ENCODE peak calls at places on chromosomes 12 and 14, in five cellular contexts. One of them, this sample, is unnamed.

GRCh38 chr12:53941750-53942149 is 3.1 kb downstream of the HOXC13 start:
- DNase-seq in HepG2: no peak
- DNase-seq in HCT116: no peak
- DNase-seq in K562: no peak
- DNase-seq in H1: no peak
- DNase-seq in this sample: no peak

GRCh38 chr12:113322353-113322752 is 12.6 kb downstream of the SLC8B1 start:
- DNase-seq in HepG2: no peak
- DNase-seq in HCT116: no peak
- DNase-seq in K562: no peak
- DNase-seq in H1: no peak
- DNase-seq in this sample: no peak

GRCh38 chr14:31286456-31287293 is 79.1 kb upstream of the HECTD1 start:
- DNase-seq in HepG2: peak; percentile 83
- DNase-seq in HCT116: peak; percentile 50
- DNase-seq in K562: peak; percentile 46
- DNase-seq in H1: peak; percentile 49
- DNase-seq in this sample: no peak

GRCh38 chr12:25377475-25378179 is 126.9 kb upstream of the KRAS start:
- DNase-seq in HepG2: no peak
- DNase-seq in HCT116: no peak
- DNase-seq in K562: no peak
- DNase-seq in H1: no peak
- DNase-seq in this sample: no peak

GRCh38 chr14:58701156-58701555 is 63.4 kb downstream of the DACT1 start:
- DNase-seq in HepG2: no peak
- DNase-seq in HCT116: no peak
- DNase-seq in K562: no peak
- DNase-seq in H1: no peak
- DNase-seq in this sample: no peak

GRCh38 chr12:71840226-71840847 is 778 bp downstream of the TBC1D15 start:
- DNase-seq in HepG2: peak; percentile 48
- DNase-seq in HCT116: peak; percentile 23
- DNase-seq in K562: peak; percentile 57
- DNase-seq in H1: no peak
- DNase-seq in this sample: no peak

GRCh38 chr14:31880935-31881334 is 196.2 kb upstream of the ARHGAP5 start:
- DNase-seq in HepG2: peak; percentile 64
- DNase-seq in HCT116: peak; percentile 12
- DNase-seq in K562: no peak
- DNase-seq in H1: no peak
- DNase-seq in this sample: no peak

GRCh38 chr12:108352591-108352990 is 13.5 kb upstream of the CMKLR1 start:
- DNase-seq in HepG2: no peak
- DNase-seq in HCT116: no peak
- DNase-seq in K562: no peak
- DNase-seq in H1: no peak
- DNase-seq in this sample: no peak

GRCh38 chr12:127300753-127301152 is 966.2 kb upstream of the TMEM132C start:
- DNase-seq in HepG2: no peak
- DNase-seq in HCT116: no peak
- DNase-seq in K562: no peak
- DNase-seq in H1: no peak
- DNase-seq in this sample: no peak

GRCh38 chr14:98931911-98932310 is 340.1 kb downstream of the BCL11B start:
- DNase-seq in HepG2: no peak
- DNase-seq in HCT116: no peak
- DNase-seq in K562: no peak
- DNase-seq in H1: no peak
- DNase-seq in this sample: no peak

GRCh38 chr14:76267322-76268012 is 108.5 kb upstream of the ESRRB start:
- DNase-seq in HepG2: no peak
- DNase-seq in HCT116: no peak
- DNase-seq in K562: no peak
- DNase-seq in H1: no peak
- DNase-seq in this sample: no peak

GRCh38 chr12:65878540-65878939 is 54.3 kb downstream of the HMGA2 start:
- DNase-seq in HepG2: no peak
- DNase-seq in HCT116: no peak
- DNase-seq in K562: no peak
- DNase-seq in H1: no peak
- DNase-seq in this sample: no peak

GRCh38 chr14:73491256-73491976 is 683 bp downstream of the RIOX1 start:
- DNase-seq in HepG2: peak; percentile 54
- DNase-seq in HCT116: no peak
- DNase-seq in K562: peak; percentile 68
- DNase-seq in H1: no peak
- DNase-seq in this sample: no peak

GRCh38 chr14:86038401-86038985 is 508.5 kb downstream of the FLRT2 start:
- DNase-seq in HepG2: peak; percentile 10
- DNase-seq in HCT116: no peak
- DNase-seq in K562: peak; percentile 9
- DNase-seq in H1: peak; percentile 33
- DNase-seq in this sample: no peak
- TF ChIP-seq SRF in HepG2: no peak
- TF ChIP-seq SRF in HCT116: no peak
- TF ChIP-seq SRF in K562: no peak
- TF ChIP-seq SRF in H1: no peak
- TF ChIP-seq SRF in this sample: no peak

GRCh38 chr12:7241404-7242005 is 52.0 kb downstream of the PEX5 start:
- DNase-seq in HepG2: no peak
- DNase-seq in HCT116: no peak
- DNase-seq in K562: peak; percentile 78
- DNase-seq in H1: no peak
- DNase-seq in this sample: no peak
- TF ChIP-seq SRF in HepG2: no peak
- TF ChIP-seq SRF in HCT116: no peak
- TF ChIP-seq SRF in K562: no peak
- TF ChIP-seq SRF in H1: no peak
- TF ChIP-seq SRF in this sample: no peak

GRCh38 chr12:114888458-114888857 is 204.5 kb upstream of the TBX3 start:
- DNase-seq in HepG2: no peak
- DNase-seq in HCT116: no peak
- DNase-seq in K562: no peak
- DNase-seq in H1: no peak
- DNase-seq in this sample: no peak
- TF ChIP-seq SRF in HepG2: no peak
- TF ChIP-seq SRF in HCT116: no peak
- TF ChIP-seq SRF in K562: no peak
- TF ChIP-seq SRF in H1: no peak
- TF ChIP-seq SRF in this sample: no peak

GRCh38 chr12:124087251-124088141 is 114.5 kb downstream of the ZNF664 start:
- DNase-seq in HepG2: no peak
- DNase-seq in HCT116: no peak
- DNase-seq in K562: no peak
- DNase-seq in H1: no peak
- DNase-seq in this sample: no peak
- TF ChIP-seq SRF in HepG2: no peak
- TF ChIP-seq SRF in HCT116: no peak
- TF ChIP-seq SRF in K562: no peak
- TF ChIP-seq SRF in H1: no peak
- TF ChIP-seq SRF in this sample: no peak

DNA sequence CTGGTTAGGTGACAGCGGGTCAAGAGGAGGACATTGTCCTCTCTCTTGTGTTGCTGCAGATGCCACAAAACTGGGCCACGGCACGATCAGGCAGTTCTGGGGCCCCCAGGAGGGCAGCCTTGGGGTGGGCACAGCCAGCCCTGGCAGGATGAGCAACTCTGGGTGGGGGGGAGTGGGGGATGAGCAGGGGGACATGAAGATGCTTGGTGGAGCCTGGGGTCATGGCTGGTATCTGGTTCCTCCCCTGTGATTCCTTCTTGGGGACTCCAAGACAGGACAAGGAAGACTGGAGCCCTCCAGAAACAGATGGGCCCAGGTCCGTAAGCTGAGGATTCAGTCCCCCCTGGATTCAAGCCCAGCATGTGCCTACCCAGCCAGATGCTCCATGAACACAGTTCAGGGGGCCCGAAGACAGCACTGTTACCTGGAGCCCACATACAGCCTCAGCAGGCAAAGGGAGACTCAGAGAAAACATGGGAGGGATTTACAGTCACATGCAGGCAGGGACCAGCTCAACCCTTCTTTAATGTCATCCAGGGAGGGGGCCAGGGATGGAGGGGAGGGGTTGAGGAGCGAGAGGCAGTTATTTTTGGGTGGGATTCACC is 10.4 kb downstream of the SERPINA1 start:
- DNase-seq in HepG2: no peak
- DNase-seq in HCT116: no peak
- DNase-seq in K562: no peak
- DNase-seq in H1: no peak
- DNase-seq in this sample: no peak
- TF ChIP-seq SRF in HepG2: no peak
- TF ChIP-seq SRF in HCT116: no peak
- TF ChIP-seq SRF in K562: no peak
- TF ChIP-seq SRF in H1: no peak
- TF ChIP-seq SRF in this sample: no peak

GRCh38 chr14:20327005-20327869 is 5.8 kb downstream of the CCNB1IP1 start:
- DNase-seq in HepG2: peak; percentile 79
- DNase-seq in HCT116: peak; percentile 58
- DNase-seq in K562: peak; percentile 72
- DNase-seq in H1: no peak
- DNase-seq in this sample: peak; percentile 35
- TF ChIP-seq SRF in HepG2: no peak
- TF ChIP-seq SRF in HCT116: no peak
- TF ChIP-seq SRF in K562: no peak
- TF ChIP-seq SRF in H1: no peak
- TF ChIP-seq SRF in this sample: no peak

GRCh38 chr12:104668274-104668718 is 211.5 kb downstream of the CHST11 start:
- DNase-seq in HepG2: no peak
- DNase-seq in HCT116: no peak
- DNase-seq in K562: peak; percentile 38
- DNase-seq in H1: no peak
- DNase-seq in this sample: no peak
- TF ChIP-seq SRF in HepG2: no peak
- TF ChIP-seq SRF in HCT116: no peak
- TF ChIP-seq SRF in K562: no peak
- TF ChIP-seq SRF in H1: no peak
- TF ChIP-seq SRF in this sample: no peak

GRCh38 chr14:103104654-103105511 is 10.4 kb downstream of the EXOC3L4 start:
- DNase-seq in HepG2: no peak
- DNase-seq in HCT116: no peak
- DNase-seq in K562: peak; percentile 71
- DNase-seq in H1: no peak
- DNase-seq in this sample: no peak
- TF ChIP-seq SRF in HepG2: no peak
- TF ChIP-seq SRF in HCT116: no peak
- TF ChIP-seq SRF in K562: no peak
- TF ChIP-seq SRF in H1: no peak
- TF ChIP-seq SRF in this sample: no peak

GRCh38 chr14:33745163-33745562 is 205.7 kb downstream of the EGLN3 start:
- DNase-seq in HepG2: no peak
- DNase-seq in HCT116: no peak
- DNase-seq in K562: no peak
- DNase-seq in H1: no peak
- DNase-seq in this sample: no peak
- TF ChIP-seq SRF in HepG2: no peak
- TF ChIP-seq SRF in HCT116: no peak
- TF ChIP-seq SRF in K562: no peak
- TF ChIP-seq SRF in H1: no peak
- TF ChIP-seq SRF in this sample: no peak